ENCODE peak calls at places on chromosomes 6 and 20, in five cellular contexts. I is stomach, L is endothelial cell, V is K562, B is fibroblast of the aortic adventitia. T is an unnamed sample.

GRCh38 chr20:1813101-1813529 is 82.1 kb upstream of the SIRPA start:
- DNase-seq in B (peak; percentile 96), L (no peak), V (no peak), I (peak; percentile 60), T (peak; percentile 64)

GRCh38 chr6:55433446-55434130 is 106.3 kb downstream of the GFRAL start:
- DNase-seq in I (no peak), L (no peak), V (no peak), B (peak; percentile 44), T (no peak)

GRCh38 chr6:56370591-56371198 is 123.3 kb upstream of the COL21A1 start:
- DNase-seq in L (no peak), I (no peak), B (peak; percentile 96), V (no peak), T (peak; percentile 49)

GRCh38 chr20:40438161-40438835 is 250.7 kb downstream of the MAFB start:
- DNase-seq in L (no peak), V (no peak), I (no peak), B (no peak), T (no peak)

GRCh38 chr6:44050872-44051421 is 76.3 kb downstream of the MRPL14 start:
- DNase-seq in I (no peak), L (no peak), B (no peak), V (no peak), T (no peak)

GRCh38 chr6:26336355-26337198 is 28.4 kb upstream of the BTN3A2 start:
- DNase-seq in B (peak; percentile 79), V (peak; percentile 81), I (no peak), L (no peak), T (no peak)

GRCh38 chr6:18412073-18412472 is 24.9 kb downstream of the RNF144B start:
- DNase-seq in V (no peak), L (no peak), I (no peak), B (no peak), T (no peak)

GRCh38 chr20:58344741-58345140 is 35.2 kb downstream of the RAB22A start:
- DNase-seq in I (no peak), V (no peak), L (no peak), B (peak; percentile 50), T (no peak)

GRCh38 chr20:57169162-57169561 is 97.3 kb downstream of the BMP7 start:
- DNase-seq in L (no peak), V (no peak), I (no peak), B (no peak), T (no peak)

GRCh38 chr6:155442562-155442961 is 13.1 kb downstream of the NOX3 start:
- DNase-seq in I (no peak), L (no peak), V (no peak), B (no peak), T (no peak)

GRCh38 chr6:40524797-40525584 is 62.2 kb downstream of the LRFN2 start:
- DNase-seq in L (no peak), B (no peak), I (no peak), V (no peak), T (no peak)

GRCh38 chr6:138499303-138499991 is at the start of gene NHSL1:
- DNase-seq in L (no peak), I (no peak), B (no peak), V (no peak), T (no peak)

GRCh38 chr20:41141153-41141815 is 3.9 kb downstream of the PLCG1 start:
- DNase-seq in L (peak; percentile 63), I (no peak), V (peak; percentile 29), B (no peak), T (no peak)

GRCh38 chr6:83270971-83271714 is 78.0 kb downstream of the RWDD2A start:
- DNase-seq in V (no peak), I (no peak), B (peak; percentile 95), L (no peak), T (no peak)

GRCh38 chr6:134094436-134094835 is 42.0 kb upstream of the SLC2A12 start:
- DNase-seq in B (no peak), V (no peak), L (no peak), I (no peak), T (no peak)

GRCh38 chr6:129677634-129678325 is 32.2 kb downstream of the ARHGAP18 start:
- DNase-seq in L (no peak), I (no peak), V (peak; percentile 33), B (no peak), T (no peak)

GRCh38 chr20:63843778-63844177 is 12.7 kb upstream of the ZBTB46 start:
- DNase-seq in V (no peak), L (no peak), B (no peak), I (no peak), T (no peak)

GRCh38 chr6:114096553-114097172 is 125.7 kb upstream of the HDAC2 start:
- DNase-seq in V (peak; percentile 60), B (peak; percentile 47), L (no peak), I (no peak), T (no peak)

GRCh38 chr6:108464506-108465084 is 96.1 kb upstream of the FOXO3 start:
- DNase-seq in I (no peak), V (no peak), B (peak; percentile 18), L (no peak), T (no peak)

GRCh38 chr6:51349866-51350265 is 531.2 kb downstream of the TFAP2B start:
- DNase-seq in L (no peak), I (no peak), V (no peak), B (no peak), T (no peak)

DNA sequence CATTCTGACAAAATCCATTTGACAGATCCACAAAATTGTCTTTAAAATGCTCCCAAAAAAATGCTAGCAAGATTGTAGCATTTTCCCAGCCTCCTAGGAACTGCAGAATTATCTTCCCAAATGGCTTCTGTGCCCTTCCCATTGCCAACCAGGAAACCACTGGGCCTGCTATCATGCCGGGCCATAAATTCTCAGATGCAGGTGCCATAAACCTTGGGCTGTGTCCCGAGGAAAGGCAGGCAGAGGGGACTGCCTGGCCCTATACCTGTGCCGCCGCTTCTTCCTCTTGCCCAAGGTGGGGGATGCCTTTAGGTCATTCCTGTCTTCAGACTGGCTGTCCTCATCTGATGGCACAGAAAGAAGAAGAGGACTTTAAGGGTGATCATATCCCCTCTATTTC is 2.8 kb downstream of the VSX1 start:
- DNase-seq in I (peak; percentile 3), L (no peak), V (no peak), B (no peak), T (no peak)
- TF ChIP-seq CTCF in I (no peak), L (no peak), V (no peak), B (no peak), T (no peak)

GRCh38 chr20:21632031-21632430 is 73.4 kb upstream of the PAX1 start:
- DNase-seq in V (no peak), B (no peak), L (no peak), I (no peak), T (no peak)
- TF ChIP-seq CTCF in V (no peak), B (no peak), L (no peak), I (no peak), T (no peak)

DNA sequence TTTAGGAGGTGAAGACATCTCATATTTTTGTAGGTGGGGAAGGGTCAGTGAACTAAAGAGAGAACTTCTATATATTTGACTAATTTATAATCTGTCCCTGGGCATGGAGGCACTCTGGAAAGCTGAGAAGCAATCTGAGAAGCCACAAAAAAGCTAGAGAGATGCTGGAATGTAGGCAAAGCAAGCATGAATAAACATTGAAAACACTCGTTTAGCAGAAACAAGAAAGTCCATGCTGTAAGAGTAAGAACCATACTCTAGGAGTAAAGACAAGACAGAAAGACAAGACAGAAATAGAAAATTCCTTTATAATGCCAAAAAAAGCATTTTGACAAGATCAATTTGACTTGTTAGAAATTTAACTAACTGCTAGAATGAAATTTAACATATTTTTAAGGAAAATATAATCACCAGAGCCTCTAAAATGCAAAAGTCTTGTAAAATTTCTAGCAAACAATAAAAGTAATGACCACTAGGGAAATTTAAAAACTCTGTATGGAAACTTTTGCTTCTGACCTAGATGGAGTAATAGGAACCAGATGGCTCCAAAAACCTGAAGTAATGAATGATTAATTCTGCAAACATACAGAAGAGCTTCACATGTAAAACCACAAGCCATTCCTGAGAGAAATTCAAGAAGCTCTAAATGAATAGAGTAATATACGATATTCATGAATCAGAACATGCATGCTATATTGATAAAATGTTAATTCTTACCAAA is 625.6 kb upstream of the PTCHD4 start:
- DNase-seq in V (no peak), I (no peak), L (no peak), B (peak; percentile 92), T (no peak)
- TF ChIP-seq CTCF in V (no peak), I (no peak), L (no peak), B (peak; percentile 25), T (no peak)

GRCh38 chr6:116514103-116514502 is 2.7 kb downstream of the CALHM5 start:
- DNase-seq in B (no peak), V (no peak), I (no peak), L (no peak), T (no peak)

GRCh38 chr6:116512155-116512559 is 718 bp downstream of the CALHM5 start:
- DNase-seq in L (no peak), V (no peak), I (no peak), B (no peak), T (no peak)

GRCh38 chr6:116513224-116513875 is 1.9 kb downstream of the CALHM5 start:
- DNase-seq in B (no peak), I (no peak), L (no peak), V (no peak), T (no peak)

GRCh38 chr6:116511424-116512131 is at the start of gene CALHM5:
- DNase-seq in I (no peak), L (peak; percentile 54), V (peak; percentile 46), B (peak; percentile 97), T (peak; percentile 31)

GRCh38 chr6:116512709-116513108 is 1.3 kb downstream of the CALHM5 start:
- DNase-seq in L (no peak), I (no peak), B (no peak), V (no peak), T (no peak)
- TF ChIP-seq CTCF in L (no peak), I (no peak), B (no peak), V (no peak), T (no peak)

GRCh38 chr20:17570347-17571152 is 675 bp downstream of the DSTN start:
- DNase-seq in V (peak; percentile 12), L (peak; percentile 56), B (peak; percentile 59), I (peak; percentile 58), T (peak; percentile 46)
- TF ChIP-seq CTCF in V (peak; percentile 10), L (no peak), B (no peak), I (no peak), T (no peak)

DNA sequence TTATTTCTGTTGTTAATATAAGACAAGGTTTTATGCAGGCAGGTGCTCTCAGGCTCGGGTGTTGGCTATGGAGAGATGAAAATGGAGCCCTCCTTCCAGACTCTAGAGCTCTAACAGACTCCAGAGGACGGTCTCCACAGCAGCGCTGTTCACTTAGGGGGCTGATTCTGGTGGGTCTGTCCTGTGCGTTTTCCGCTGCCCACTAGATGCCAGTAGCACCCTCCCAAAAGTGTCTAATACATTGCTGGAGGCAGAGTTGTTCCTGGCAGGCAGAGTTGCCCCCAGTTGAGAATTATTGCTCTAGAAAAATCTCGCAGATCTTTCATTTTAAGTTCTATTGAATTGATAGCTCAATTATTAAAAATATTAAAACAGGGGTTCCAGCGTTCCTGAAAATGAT is 109.9 kb downstream of the MAP3K4 start:
- DNase-seq in V (no peak), I (no peak), L (peak; percentile 41), B (no peak), T (no peak)
- TF ChIP-seq CTCF in V (peak; percentile 62), I (no peak), L (no peak), B (peak; percentile 14), T (no peak)

GRCh38 chr6:13814176-13814937 is at the start of gene MCUR1:
- DNase-seq in B (peak; percentile 68), L (peak; percentile 80), V (peak; percentile 93), I (peak; percentile 87), T (peak; percentile 82)
- TF ChIP-seq CTCF in B (no peak), L (no peak), V (peak; percentile 35), I (no peak), T (no peak)